ENCODE peak calls at places on chromosomes 3 and 15, in seven cellular contexts. One of them, this sample, is unnamed.

GRCh38 chr3:160130950-160131349 is 94.3 kb upstream of the C3orf80 start:
- DNase-seq in IMR-90: peak
- DNase-seq in adrenal gland: no peak
- DNase-seq in lung: peak
- DNase-seq in coronary artery: no peak
- DNase-seq in upper lobe of right lung: no peak
- DNase-seq in GM12865: no peak
- DNase-seq in this sample: no peak

GRCh38 chr3:141279074-141279945 is 47.7 kb downstream of the PXYLP1 start:
- DNase-seq in adrenal gland: no peak
- DNase-seq in lung: no peak
- DNase-seq in coronary artery: peak
- DNase-seq in upper lobe of right lung: no peak
- DNase-seq in GM12865: peak
- DNase-seq in IMR-90: peak
- DNase-seq in this sample: no peak

GRCh38 chr3:187292631-187293513 is 1.3 kb upstream of the MASP1 start:
- DNase-seq in coronary artery: no peak
- DNase-seq in IMR-90: peak
- DNase-seq in lung: no peak
- DNase-seq in adrenal gland: no peak
- DNase-seq in GM12865: no peak
- DNase-seq in upper lobe of right lung: no peak
- DNase-seq in this sample: no peak

GRCh38 chr3:51982352-51982837 is 940 bp upstream of the ACY1 start:
- DNase-seq in IMR-90: no peak
- DNase-seq in adrenal gland: peak
- DNase-seq in upper lobe of right lung: peak
- DNase-seq in lung: peak
- DNase-seq in GM12865: peak
- DNase-seq in coronary artery: no peak
- DNase-seq in this sample: peak

GRCh38 chr3:196399485-196399945 is 32.7 kb downstream of the UBXN7 start:
- DNase-seq in upper lobe of right lung: no peak
- DNase-seq in GM12865: no peak
- DNase-seq in coronary artery: no peak
- DNase-seq in adrenal gland: peak
- DNase-seq in lung: no peak
- DNase-seq in IMR-90: peak
- DNase-seq in this sample: no peak

GRCh38 chr15:91534235-91534634 is 319.3 kb upstream of the SLCO3A1 start:
- DNase-seq in upper lobe of right lung: no peak
- DNase-seq in IMR-90: no peak
- DNase-seq in coronary artery: no peak
- DNase-seq in adrenal gland: no peak
- DNase-seq in GM12865: no peak
- DNase-seq in lung: no peak
- DNase-seq in this sample: no peak

GRCh38 chr3:188126931-188127330 is 27.0 kb upstream of the LPP start:
- DNase-seq in adrenal gland: no peak
- DNase-seq in coronary artery: no peak
- DNase-seq in IMR-90: no peak
- DNase-seq in GM12865: no peak
- DNase-seq in upper lobe of right lung: no peak
- DNase-seq in lung: no peak
- DNase-seq in this sample: no peak

GRCh38 chr15:60585743-60586708 is 107.1 kb upstream of the ICE2 start:
- DNase-seq in upper lobe of right lung: no peak
- DNase-seq in lung: peak
- DNase-seq in GM12865: peak
- DNase-seq in IMR-90: peak
- DNase-seq in adrenal gland: peak
- DNase-seq in coronary artery: no peak
- DNase-seq in this sample: peak

GRCh38 chr3:194273396-194274310 is 77.5 kb downstream of the CPN2 start:
- DNase-seq in IMR-90: no peak
- DNase-seq in lung: no peak
- DNase-seq in coronary artery: peak
- DNase-seq in adrenal gland: peak
- DNase-seq in GM12865: no peak
- DNase-seq in upper lobe of right lung: peak
- DNase-seq in this sample: no peak

GRCh38 chr3:150972379-150972985 is at the start of gene CLRN1:
- DNase-seq in lung: no peak
- DNase-seq in IMR-90: no peak
- DNase-seq in adrenal gland: peak
- DNase-seq in upper lobe of right lung: no peak
- DNase-seq in coronary artery: no peak
- DNase-seq in GM12865: no peak
- DNase-seq in this sample: no peak

GRCh38 chr15:89805241-89806216 is 9.1 kb downstream of the ANPEP start:
- DNase-seq in upper lobe of right lung: no peak
- DNase-seq in GM12865: no peak
- DNase-seq in IMR-90: no peak
- DNase-seq in coronary artery: no peak
- DNase-seq in adrenal gland: no peak
- DNase-seq in lung: no peak
- DNase-seq in this sample: no peak

GRCh38 chr3:195260286-195260905 is 10.6 kb downstream of the XXYLT1 start:
- DNase-seq in upper lobe of right lung: no peak
- DNase-seq in IMR-90: no peak
- DNase-seq in adrenal gland: peak
- DNase-seq in lung: peak
- DNase-seq in GM12865: peak
- DNase-seq in coronary artery: no peak
- DNase-seq in this sample: no peak

GRCh38 chr15:63046927-63047760 is 4.6 kb downstream of the TPM1 start:
- DNase-seq in IMR-90: no peak
- DNase-seq in upper lobe of right lung: no peak
- DNase-seq in GM12865: no peak
- DNase-seq in coronary artery: no peak
- DNase-seq in adrenal gland: no peak
- DNase-seq in lung: no peak
- DNase-seq in this sample: no peak

GRCh38 chr3:142929109-142929508 is 34.4 kb downstream of the PAQR9 start:
- DNase-seq in lung: no peak
- DNase-seq in adrenal gland: peak
- DNase-seq in upper lobe of right lung: no peak
- DNase-seq in coronary artery: no peak
- DNase-seq in GM12865: peak
- DNase-seq in IMR-90: peak
- DNase-seq in this sample: peak

GRCh38 chr3:142929890-142930289 is 33.6 kb downstream of the PAQR9 start:
- DNase-seq in adrenal gland: no peak
- DNase-seq in coronary artery: no peak
- DNase-seq in GM12865: no peak
- DNase-seq in upper lobe of right lung: no peak
- DNase-seq in lung: no peak
- DNase-seq in IMR-90: no peak
- DNase-seq in this sample: no peak

GRCh38 chr3:142930510-142930909 is 33.0 kb downstream of the PAQR9 start:
- DNase-seq in GM12865: no peak
- DNase-seq in coronary artery: no peak
- DNase-seq in lung: no peak
- DNase-seq in IMR-90: no peak
- DNase-seq in adrenal gland: no peak
- DNase-seq in upper lobe of right lung: no peak
- DNase-seq in this sample: no peak

GRCh38 chr3:142934128-142934896 is 29.2 kb downstream of the PAQR9 start:
- DNase-seq in GM12865: no peak
- DNase-seq in lung: no peak
- DNase-seq in coronary artery: no peak
- DNase-seq in adrenal gland: no peak
- DNase-seq in upper lobe of right lung: no peak
- DNase-seq in IMR-90: no peak
- DNase-seq in this sample: no peak

DNA sequence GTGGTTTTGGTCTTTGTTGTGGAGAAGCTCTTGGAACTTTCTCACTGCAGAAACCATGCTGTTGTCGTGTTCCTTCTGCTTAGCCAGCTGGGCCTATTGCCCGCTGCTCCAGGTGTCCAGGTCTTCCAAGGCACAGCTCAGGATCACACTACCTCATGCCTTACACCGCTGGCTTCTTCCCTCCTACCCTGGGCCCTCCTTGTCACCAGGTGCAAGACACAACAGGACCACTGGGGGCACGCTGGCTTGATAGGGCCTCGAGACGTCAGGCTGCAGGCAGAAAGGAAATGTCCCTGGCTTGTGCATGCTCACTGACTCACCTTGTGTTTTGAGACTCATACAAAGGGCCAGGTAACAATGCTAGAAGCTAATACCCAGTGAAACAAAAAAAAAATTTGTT is 32.3 kb downstream of the PAQR9 start:
- DNase-seq in adrenal gland: no peak
- DNase-seq in lung: no peak
- DNase-seq in GM12865: peak
- DNase-seq in IMR-90: no peak
- DNase-seq in upper lobe of right lung: no peak
- DNase-seq in coronary artery: no peak
- DNase-seq in this sample: no peak
- TF ChIP-seq CTCF in adrenal gland: no peak
- TF ChIP-seq CTCF in lung: no peak
- TF ChIP-seq CTCF in GM12865: peak
- TF ChIP-seq CTCF in IMR-90: no peak
- TF ChIP-seq CTCF in upper lobe of right lung: no peak
- TF ChIP-seq CTCF in coronary artery: no peak
- TF ChIP-seq CTCF in this sample: no peak

DNA sequence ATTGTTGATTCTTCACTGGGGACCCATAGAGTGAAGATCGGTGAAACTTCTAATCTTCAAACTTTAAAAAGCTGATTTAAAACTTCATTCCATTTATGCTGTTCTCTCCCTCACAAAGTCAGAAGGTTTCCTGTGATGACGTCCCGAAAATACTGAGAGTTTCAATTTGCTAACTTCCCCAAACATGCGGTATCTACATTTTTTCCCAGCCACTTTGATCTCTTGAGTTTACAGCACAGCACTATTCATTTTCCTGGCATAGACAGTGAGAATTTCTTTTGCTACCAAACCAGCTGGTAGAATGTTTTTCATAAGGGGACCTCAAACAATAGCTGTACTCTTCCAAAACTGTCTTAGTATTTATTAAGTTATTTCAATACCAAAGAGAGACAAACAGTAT is 156.8 kb downstream of the LSAMP start:
- DNase-seq in adrenal gland: no peak
- DNase-seq in upper lobe of right lung: no peak
- DNase-seq in lung: no peak
- DNase-seq in IMR-90: peak
- DNase-seq in GM12865: peak
- DNase-seq in coronary artery: no peak
- DNase-seq in this sample: no peak
- H3K4me3 ChIP-seq in adrenal gland: no peak
- H3K4me3 ChIP-seq in upper lobe of right lung: no peak
- H3K4me3 ChIP-seq in lung: no peak
- H3K4me3 ChIP-seq in IMR-90: no peak
- H3K4me3 ChIP-seq in GM12865: no peak
- H3K4me3 ChIP-seq in coronary artery: no peak
- H3K4me3 ChIP-seq in this sample: no peak

GRCh38 chr3:50212502-50212901 is 7.4 kb downstream of the SLC38A3 start:
- DNase-seq in GM12865: no peak
- DNase-seq in lung: no peak
- DNase-seq in coronary artery: no peak
- DNase-seq in upper lobe of right lung: no peak
- DNase-seq in IMR-90: no peak
- DNase-seq in adrenal gland: no peak
- DNase-seq in this sample: no peak
- TF ChIP-seq CTCF in GM12865: peak
- TF ChIP-seq CTCF in lung: no peak
- TF ChIP-seq CTCF in coronary artery: no peak
- TF ChIP-seq CTCF in upper lobe of right lung: no peak
- TF ChIP-seq CTCF in IMR-90: no peak
- TF ChIP-seq CTCF in adrenal gland: no peak
- TF ChIP-seq CTCF in this sample: no peak

GRCh38 chr15:40309344-40309862 is 1.7 kb upstream of the PLCB2 start:
- DNase-seq in coronary artery: no peak
- DNase-seq in lung: no peak
- DNase-seq in IMR-90: no peak
- DNase-seq in upper lobe of right lung: no peak
- DNase-seq in adrenal gland: no peak
- DNase-seq in GM12865: no peak
- DNase-seq in this sample: no peak

GRCh38 chr15:40306908-40307307 is 827 bp downstream of the PLCB2 start:
- DNase-seq in lung: no peak
- DNase-seq in IMR-90: no peak
- DNase-seq in adrenal gland: no peak
- DNase-seq in GM12865: no peak
- DNase-seq in coronary artery: no peak
- DNase-seq in upper lobe of right lung: peak
- DNase-seq in this sample: no peak

GRCh38 chr15:40307421-40308165 is at the start of gene PLCB2:
- DNase-seq in coronary artery: no peak
- DNase-seq in IMR-90: no peak
- DNase-seq in lung: peak
- DNase-seq in GM12865: peak
- DNase-seq in upper lobe of right lung: peak
- DNase-seq in adrenal gland: no peak
- DNase-seq in this sample: no peak

GRCh38 chr15:40310001-40310959 is 2.5 kb upstream of the PLCB2 start:
- DNase-seq in IMR-90: peak
- DNase-seq in lung: peak
- DNase-seq in upper lobe of right lung: peak
- DNase-seq in coronary artery: no peak
- DNase-seq in GM12865: peak
- DNase-seq in adrenal gland: peak
- DNase-seq in this sample: peak

DNA sequence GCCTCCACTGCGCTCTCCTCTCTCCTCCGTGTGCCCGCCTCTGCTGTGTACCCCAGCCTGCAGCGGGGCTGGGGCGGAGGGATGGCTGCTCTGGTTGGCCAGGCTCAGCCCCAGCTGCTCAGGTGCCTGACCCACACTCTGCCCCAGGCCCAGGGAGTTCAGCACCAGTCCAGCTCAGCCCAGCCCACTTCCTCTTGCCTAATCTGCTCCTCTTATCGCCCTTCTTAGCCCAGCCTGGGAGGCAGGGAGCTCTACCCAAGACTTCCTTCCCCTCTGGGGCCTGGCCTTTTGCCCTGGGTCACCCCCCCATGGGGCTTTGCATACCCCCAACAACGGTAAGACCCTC is 1.1 kb upstream of the PLCB2 start:
- DNase-seq in IMR-90: no peak
- DNase-seq in upper lobe of right lung: peak
- DNase-seq in adrenal gland: no peak
- DNase-seq in lung: peak
- DNase-seq in GM12865: peak
- DNase-seq in coronary artery: no peak
- DNase-seq in this sample: no peak
- H3K4me3 ChIP-seq in IMR-90: no peak
- H3K4me3 ChIP-seq in upper lobe of right lung: peak
- H3K4me3 ChIP-seq in adrenal gland: no peak
- H3K4me3 ChIP-seq in lung: no peak
- H3K4me3 ChIP-seq in GM12865: peak
- H3K4me3 ChIP-seq in coronary artery: peak
- H3K4me3 ChIP-seq in this sample: peak

GRCh38 chr15:66288093-66288492 is 5.3 kb upstream of the DIS3L start:
- DNase-seq in IMR-90: no peak
- DNase-seq in lung: no peak
- DNase-seq in coronary artery: no peak
- DNase-seq in upper lobe of right lung: no peak
- DNase-seq in GM12865: no peak
- DNase-seq in adrenal gland: no peak
- DNase-seq in this sample: no peak
- TF ChIP-seq CTCF in IMR-90: no peak
- TF ChIP-seq CTCF in lung: no peak
- TF ChIP-seq CTCF in coronary artery: no peak
- TF ChIP-seq CTCF in upper lobe of right lung: no peak
- TF ChIP-seq CTCF in GM12865: no peak
- TF ChIP-seq CTCF in adrenal gland: no peak
- TF ChIP-seq CTCF in this sample: no peak

GRCh38 chr15:46654993-46655392 is 1020.2 kb downstream of the SQOR start:
- DNase-seq in IMR-90: no peak
- DNase-seq in lung: no peak
- DNase-seq in upper lobe of right lung: no peak
- DNase-seq in GM12865: peak
- DNase-seq in adrenal gland: no peak
- DNase-seq in coronary artery: no peak
- DNase-seq in this sample: no peak
- H3K4me3 ChIP-seq in IMR-90: no peak
- H3K4me3 ChIP-seq in lung: no peak
- H3K4me3 ChIP-seq in upper lobe of right lung: no peak
- H3K4me3 ChIP-seq in GM12865: no peak
- H3K4me3 ChIP-seq in adrenal gland: no peak
- H3K4me3 ChIP-seq in coronary artery: no peak
- H3K4me3 ChIP-seq in this sample: no peak

This sample was measured in stomach.